ENCODE peak calls at places on chromosomes 2 and 18, in four cellular contexts. O is posterior cingulate gyrus, L is aorta, X is thoracic aorta. S is an unnamed sample.

GRCh38 chr2:141931797-141932196 is 199.0 kb downstream of the LRP1B start:
- DNase-seq in O (no peak), L (no peak), X (no peak), S (no peak)

GRCh38 chr2:222861411-222862067 is 703 bp downstream of the ACSL3 start:
- DNase-seq in O (peak), L (peak), X (no peak), S (no peak)

GRCh38 chr2:9590635-9591034 is 35.0 kb upstream of the ADAM17 start:
- DNase-seq in O (no peak), L (no peak), X (no peak), S (no peak)

GRCh38 chr2:45962522-45962921 is 311.0 kb downstream of the PRKCE start:
- DNase-seq in O (peak), L (peak), X (peak), S (no peak)

GRCh38 chr2:47309952-47310800 is 92.8 kb upstream of the MSH2 start:
- DNase-seq in O (peak), L (no peak), X (no peak), S (no peak)

GRCh38 chr18:27731211-27731610 is 445.7 kb downstream of the CDH2 start:
- DNase-seq in O (no peak), L (no peak), X (no peak), S (no peak)

GRCh38 chr18:12659904-12660605 is 2.1 kb upstream of the SPIRE1 start:
- DNase-seq in O (no peak), L (no peak), X (no peak), S (no peak)

GRCh38 chr2:153476491-153477095 is 2.0 kb downstream of the RPRM start:
- DNase-seq in O (no peak), L (no peak), X (no peak), S (no peak)

GRCh38 chr2:127683766-127684165 is 8.4 kb upstream of the LIMS2 start:
- DNase-seq in O (no peak), L (no peak), X (no peak), S (no peak)

GRCh38 chr2:54587439-54588016 is 131.4 kb downstream of the SPTBN1 start:
- DNase-seq in O (no peak), L (no peak), X (no peak), S (no peak)

GRCh38 chr2:232556426-232556825 is 5.9 kb downstream of the EIF4E2 start:
- DNase-seq in O (no peak), L (no peak), X (no peak), S (no peak)

GRCh38 chr2:24724111-24724775 is 68.9 kb downstream of the PTRHD1 start:
- DNase-seq in O (no peak), L (no peak), X (no peak), S (no peak)

GRCh38 chr2:171522057-171522803 is at the start of gene CYBRD1:
- DNase-seq in O (peak), L (peak), X (peak), S (peak)

GRCh38 chr18:69220529-69220928 is 180.2 kb upstream of the DOK6 start:
- DNase-seq in O (no peak), L (no peak), X (no peak), S (no peak)

GRCh38 chr2:197310940-197311485 is 433 bp upstream of the ANKRD44 start:
- DNase-seq in O (no peak), L (no peak), X (no peak), S (no peak)

GRCh38 chr2:64639691-64640090 is 14.0 kb downstream of the SERTAD2 start:
- DNase-seq in O (no peak), L (no peak), X (no peak), S (no peak)

GRCh38 chr2:214796901-214797300 is 12.6 kb downstream of the BARD1 start:
- DNase-seq in O (no peak), L (no peak), X (no peak), S (no peak)

GRCh38 chr2:151891566-151892194 is 63.5 kb upstream of the ARL5A start:
- DNase-seq in O (no peak), L (no peak), X (no peak), S (no peak)

GRCh38 chr18:75360206-75360605 is 67.3 kb downstream of the SMIM21 start:
- DNase-seq in O (no peak), L (no peak), X (no peak), S (no peak)